ENCODE peak calls at places on chromosomes 13 and 19, in eight cellular contexts. J is A172, S is NCI-H1417 treated with DMSO at 0.1 percent for 48 hours, A is NCI-H187, N is substantia nigra, C is cardiac muscle cell, R is NAMALWA, I is gastrocnemius medialis. W is an unnamed sample.

GRCh38 chr13:80074143-80074752 is 266.7 kb downstream of the SPRY2 start:
- DNase-seq in J (no peak), S (no peak), C (no peak), A (no peak), N (no peak), I (no peak), R (no peak), W (no peak)

GRCh38 chr19:2507109-2507508 is 31.2 kb downstream of the GADD45B start:
- DNase-seq in S (peak), A (peak), J (no peak), I (no peak), N (no peak), R (peak), C (peak), W (no peak)

GRCh38 chr13:97810152-97810551 is 143.3 kb upstream of the IPO5 start:
- DNase-seq in R (peak), A (no peak), C (peak), S (peak), I (no peak), J (peak), N (no peak), W (no peak)

GRCh38 chr19:48963371-48964204 is 1.5 kb upstream of the FTL start:
- DNase-seq in S (no peak), C (peak), I (peak), N (peak), A (no peak), J (peak), R (no peak), W (peak)

GRCh38 chr13:112890316-112891131 is 78.5 kb upstream of the MCF2L start:
- DNase-seq in N (no peak), C (no peak), J (no peak), R (no peak), S (no peak), A (no peak), I (no peak), W (no peak)

GRCh38 chr13:79898996-79899395 is 418.0 kb downstream of the NDFIP2 start:
- DNase-seq in R (no peak), C (no peak), N (no peak), I (no peak), J (no peak), A (no peak), S (no peak), W (no peak)

GRCh38 chr13:42333613-42334328 is 61.8 kb downstream of the AKAP11 start:
- DNase-seq in S (no peak), J (peak), A (no peak), N (no peak), R (peak), I (no peak), C (peak), W (no peak)

GRCh38 chr19:38079926-38080380 is 144.1 kb downstream of the DPF1 start:
- DNase-seq in N (no peak), S (peak), J (peak), C (peak), A (no peak), R (peak), I (no peak), W (no peak)

GRCh38 chr19:2412449-2412848 is 14.9 kb downstream of the TIMM13 start:
- DNase-seq in C (no peak), J (no peak), A (no peak), N (no peak), S (no peak), I (no peak), R (no peak), W (no peak)

GRCh38 chr19:48806818-48807589 is 3.8 kb downstream of the BCAT2 start:
- DNase-seq in J (peak), S (no peak), R (no peak), A (no peak), N (no peak), C (peak), I (peak), W (no peak)

GRCh38 chr19:7215176-7215575 is 79.0 kb downstream of the INSR start:
- DNase-seq in I (no peak), A (no peak), R (no peak), S (no peak), N (no peak), C (no peak), J (no peak), W (no peak)

GRCh38 chr19:11767633-11768133 is 883 bp downstream of the ZNF441 start:
- DNase-seq in N (no peak), A (no peak), C (peak), J (peak), I (no peak), R (peak), S (no peak), W (peak)

GRCh38 chr13:70249332-70250064 is 141.2 kb upstream of the KLHL1 start:
- DNase-seq in S (no peak), N (no peak), A (no peak), J (peak), C (peak), I (no peak), R (no peak), W (no peak)